ENCODE peak calls at places on chromosomes 4 and X, in seven cellular contexts. C is activated naive CD4-positive, alpha-beta T cell treated with anti-CD3 and anti-CD28 coated beads for 36 hours; R is DMS153; T is M059J; H is NCI-H1694 treated with DMSO at 0.1 percent for 48 hours; X is fibroblast of mammary gland; W is T-helper 17 cell. N is an unnamed sample.
A peak's percentile ranks its signal among the peaks of the same experiment; 100 is the strongest.

GRCh38 chrX:14356401-14356800 is 172.9 kb upstream of the GLRA2 start:
- DNase-seq in X (peak; percentile 88), R (no peak), H (no peak), C (no peak), T (peak; percentile 60), W (no peak), N (no peak)

GRCh38 chrX:7941390-7942042 is 14.3 kb upstream of the PNPLA4 start:
- DNase-seq in C (peak; percentile 5), H (no peak), X (peak; percentile 20), T (peak; percentile 15), W (no peak), R (no peak), N (peak; percentile 3)

GRCh38 chr4:128856246-128856645 is 46.7 kb downstream of the JADE1 start:
- DNase-seq in X (peak; percentile 18), C (no peak), W (no peak), H (no peak), R (no peak), T (no peak), N (no peak)

GRCh38 chr4:111806331-111806730 is 338.9 kb upstream of the FAM241A start:
- DNase-seq in X (no peak), R (no peak), H (no peak), W (no peak), C (no peak), T (peak; percentile 2), N (no peak)

GRCh38 chrX:151633157-151633556 is 62.1 kb upstream of the PRRG3 start:
- DNase-seq in C (no peak), R (no peak), T (no peak), H (no peak), X (no peak), W (no peak), N (no peak)

GRCh38 chrX:133810925-133811324 is 174.5 kb downstream of the GPC3 start:
- DNase-seq in T (no peak), W (no peak), C (no peak), X (no peak), H (no peak), R (no peak), N (no peak)

GRCh38 chr4:47933798-47934197 is 19.4 kb upstream of the NFXL1 start:
- DNase-seq in C (no peak), H (peak; percentile 39), X (peak; percentile 59), W (no peak), T (peak; percentile 36), R (no peak), N (peak; percentile 46)

GRCh38 chr4:102500371-102501175 is 586 bp upstream of the NFKB1 start:
- DNase-seq in H (peak; percentile 36), R (peak; percentile 22), X (peak; percentile 38), W (peak; percentile 17), T (peak; percentile 49), C (peak; percentile 56), N (peak; percentile 54)

GRCh38 chrX:17160971-17161370 is 214.0 kb upstream of the NHS start:
- DNase-seq in H (no peak), C (no peak), R (no peak), X (peak; percentile 12), W (no peak), T (peak; percentile 9), N (no peak)

GRCh38 chrX:53089224-53089842 is 4.6 kb upstream of the KANTR start:
- DNase-seq in W (no peak), R (peak; percentile 7), H (peak; percentile 62), C (peak; percentile 50), T (peak; percentile 53), X (peak; percentile 74), N (peak; percentile 48)

GRCh38 chr4:145176641-145177432 is 3.6 kb downstream of the OTUD4 start:
- DNase-seq in R (no peak), C (peak; percentile 17), W (no peak), X (no peak), H (no peak), T (peak; percentile 33), N (no peak)

GRCh38 chrX:4315891-4316290 is 602.4 kb upstream of the PRKX start:
- DNase-seq in H (no peak), W (no peak), C (no peak), X (no peak), T (no peak), R (no peak), N (no peak)

GRCh38 chr4:109009909-109010308 is 247.1 kb upstream of the ETNPPL start:
- DNase-seq in W (no peak), R (no peak), T (peak; percentile 7), X (peak; percentile 57), H (peak; percentile 5), C (no peak), N (no peak)

GRCh38 chr4:54423066-54423465 is 194.0 kb downstream of the PDGFRA start:
- DNase-seq in X (peak; percentile 86), W (no peak), C (no peak), R (peak; percentile 40), H (no peak), T (peak; percentile 57), N (no peak)

GRCh38 chrX:52574416-52575275 is 57.8 kb upstream of the XAGE1B start:
- DNase-seq in W (no peak), H (peak; percentile 28), C (peak; percentile 38), T (peak; percentile 55), R (no peak), X (peak; percentile 64), N (peak; percentile 52)

GRCh38 chr4:142850478-142850877 is 4.4 kb upstream of the INPP4B start:
- DNase-seq in W (no peak), R (no peak), H (no peak), C (no peak), T (no peak), X (no peak), N (no peak)

GRCh38 chr4:76251448-76252270 is at the start of gene FAM47E:
- DNase-seq in X (peak; percentile 8), T (peak; percentile 79), C (peak; percentile 37), W (no peak), H (peak; percentile 42), R (peak; percentile 80), N (peak; percentile 58)

GRCh38 chr4:78692815-78693156 is 83.4 kb upstream of the BMP2K start:
- DNase-seq in R (no peak), W (no peak), H (no peak), T (no peak), X (no peak), C (no peak), N (no peak)

GRCh38 chr4:119632216-119632615 is 3.6 kb upstream of the PDE5A start:
- DNase-seq in W (no peak), R (no peak), C (no peak), T (peak; percentile 53), X (peak; percentile 54), H (no peak), N (no peak)

GRCh38 chr4:180557348-180557747 is 1685.9 kb upstream of the TENM3 start:
- DNase-seq in X (no peak), W (no peak), C (no peak), R (no peak), T (no peak), H (no peak), N (no peak)

GRCh38 chr4:112296949-112297483 is at the start of gene ALPK1:
- DNase-seq in C (no peak), R (no peak), W (no peak), X (peak; percentile 93), H (no peak), T (peak; percentile 85), N (no peak)

GRCh38 chr4:8664976-8665375 is 72.4 kb downstream of the CPZ start:
- DNase-seq in H (no peak), T (no peak), C (no peak), X (no peak), W (no peak), R (no peak), N (no peak)

GRCh38 chrX:154534526-154535322 is 11.9 kb downstream of the G6PD start:
- DNase-seq in C (peak; percentile 91), R (peak; percentile 49), W (peak; percentile 75), X (peak; percentile 86), H (peak; percentile 58), T (peak; percentile 82), N (peak; percentile 74)

GRCh38 chr4:74320559-74321118 is 12.4 kb downstream of the EPGN start:
- DNase-seq in C (peak; percentile 56), T (peak; percentile 76), W (no peak), H (peak; percentile 16), X (peak; percentile 69), R (peak; percentile 45), N (peak; percentile 25)

GRCh38 chr4:77771566-77771965 is 47.6 kb downstream of the CNOT6L start:
- DNase-seq in R (no peak), T (no peak), C (no peak), H (no peak), X (no peak), W (no peak), N (no peak)